ENCODE peak calls at places on chromosome 6, in four cellular contexts. One of them, this sample, is unnamed. For H3K36me3 and H3K4me1, the result is how much of the 10 kb centered on the place peaks cover.

GRCh38 chr6:71349395-71349794 is 60.8 kb downstream of the OGFRL1 start:
- DNase-seq in adipocyte: peak
- DNase-seq in right lobe of liver: no peak
- DNase-seq in psoas muscle: no peak
- DNase-seq in this sample: no peak

GRCh38 chr6:52317841-52318581 is 33.5 kb upstream of the MCM3 start:
- DNase-seq in adipocyte: peak
- DNase-seq in right lobe of liver: no peak
- DNase-seq in psoas muscle: no peak
- DNase-seq in this sample: no peak

GRCh38 chr6:133017581-133017980 is 203.2 kb downstream of the RPS12 start:
- DNase-seq in adipocyte: peak
- DNase-seq in right lobe of liver: no peak
- DNase-seq in psoas muscle: no peak
- DNase-seq in this sample: no peak

GRCh38 chr6:83308833-83309232 is 115.7 kb downstream of the RWDD2A start:
- DNase-seq in adipocyte: no peak
- DNase-seq in right lobe of liver: no peak
- DNase-seq in psoas muscle: no peak
- DNase-seq in this sample: no peak

GRCh38 chr6:89299451-89299850 is 15.6 kb downstream of the GABRR2 start:
- DNase-seq in adipocyte: no peak
- DNase-seq in right lobe of liver: no peak
- DNase-seq in psoas muscle: no peak
- DNase-seq in this sample: no peak

GRCh38 chr6:37048851-37049734 is 43.6 kb downstream of the FGD2 start:
- DNase-seq in adipocyte: peak
- DNase-seq in right lobe of liver: peak
- DNase-seq in psoas muscle: peak
- DNase-seq in this sample: no peak

GRCh38 chr6:19327246-19327645 is 509.9 kb upstream of the ID4 start:
- DNase-seq in adipocyte: peak
- DNase-seq in right lobe of liver: no peak
- DNase-seq in psoas muscle: no peak
- DNase-seq in this sample: no peak

GRCh38 chr6:131029661-131030297 is 33.3 kb downstream of the EPB41L2 start:
- DNase-seq in adipocyte: peak
- DNase-seq in right lobe of liver: no peak
- DNase-seq in psoas muscle: no peak
- DNase-seq in this sample: no peak

GRCh38 chr6:52124126-52125121 is 37.0 kb upstream of the PKHD1 start:
- DNase-seq in adipocyte: no peak
- DNase-seq in right lobe of liver: no peak
- DNase-seq in psoas muscle: no peak
- DNase-seq in this sample: no peak

GRCh38 chr6:99810295-99810694 is 183.7 kb downstream of the MCHR2 start:
- DNase-seq in adipocyte: no peak
- DNase-seq in right lobe of liver: no peak
- DNase-seq in psoas muscle: no peak
- DNase-seq in this sample: no peak

GRCh38 chr6:149033454-149034241 is 283.9 kb upstream of the TAB2 start:
- DNase-seq in adipocyte: no peak
- DNase-seq in right lobe of liver: no peak
- DNase-seq in psoas muscle: no peak
- DNase-seq in this sample: no peak

GRCh38 chr6:29806387-29806786 is 21.2 kb upstream of the HLA-G start:
- DNase-seq in adipocyte: no peak
- DNase-seq in right lobe of liver: no peak
- DNase-seq in psoas muscle: no peak
- DNase-seq in this sample: no peak

GRCh38 chr6:43070028-43070632 is 6.0 kb upstream of the PTK7 start:
- DNase-seq in adipocyte: peak
- DNase-seq in right lobe of liver: no peak
- DNase-seq in psoas muscle: no peak
- DNase-seq in this sample: no peak

GRCh38 chr6:3294921-3295871 is 36.4 kb downstream of the PSMG4 start:
- DNase-seq in adipocyte: no peak
- DNase-seq in right lobe of liver: peak
- DNase-seq in psoas muscle: peak
- DNase-seq in this sample: peak

GRCh38 chr6:40336296-40336695 is 250.9 kb downstream of the LRFN2 start:
- DNase-seq in adipocyte: no peak
- DNase-seq in right lobe of liver: no peak
- DNase-seq in psoas muscle: no peak
- DNase-seq in this sample: no peak

GRCh38 chr6:145086197-145086596 is 649.1 kb downstream of the EPM2A start:
- DNase-seq in adipocyte: peak
- DNase-seq in right lobe of liver: no peak
- DNase-seq in psoas muscle: no peak
- DNase-seq in this sample: no peak

GRCh38 chr6:27448456-27448855 is 24.4 kb downstream of the ZNF184 start:
- DNase-seq in adipocyte: no peak
- DNase-seq in right lobe of liver: no peak
- DNase-seq in psoas muscle: no peak
- DNase-seq in this sample: no peak

GRCh38 chr6:44727651-44728630 is 340.4 kb downstream of the CDC5L start:
- DNase-seq in adipocyte: no peak
- DNase-seq in right lobe of liver: no peak
- DNase-seq in psoas muscle: no peak
- DNase-seq in this sample: no peak

GRCh38 chr6:73710470-73710869 is 14.5 kb downstream of the CD109 start:
- DNase-seq in adipocyte: no peak
- DNase-seq in right lobe of liver: no peak
- DNase-seq in psoas muscle: no peak
- DNase-seq in this sample: no peak

GRCh38 chr6:183668-184067 is 108.6 kb upstream of the DUSP22 start:
- DNase-seq in adipocyte: no peak
- DNase-seq in right lobe of liver: no peak
- DNase-seq in psoas muscle: no peak
- DNase-seq in this sample: no peak

GRCh38 chr6:17358515-17358914 is 34.9 kb upstream of the CAP2 start:
- DNase-seq in adipocyte: no peak
- DNase-seq in right lobe of liver: no peak
- DNase-seq in psoas muscle: no peak
- DNase-seq in this sample: no peak

GRCh38 chr6:135941275-135941674 is 89.8 kb downstream of the PDE7B start:
- DNase-seq in adipocyte: peak
- DNase-seq in right lobe of liver: no peak
- DNase-seq in psoas muscle: no peak
- DNase-seq in this sample: no peak

GRCh38 chr6:127462391-127462790 is 3.2 kb upstream of the KIAA0408 start:
- DNase-seq in adipocyte: no peak
- DNase-seq in right lobe of liver: no peak
- DNase-seq in psoas muscle: no peak
- DNase-seq in this sample: no peak

GRCh38 chr6:125904871-125905270 is 51.7 kb upstream of the HINT3 start:
- DNase-seq in adipocyte: no peak
- DNase-seq in right lobe of liver: no peak
- DNase-seq in psoas muscle: no peak
- DNase-seq in this sample: no peak

GRCh38 chr6:33197431-33198048 is 2.9 kb downstream of the RXRB start:
- DNase-seq in adipocyte: peak
- DNase-seq in right lobe of liver: no peak
- DNase-seq in psoas muscle: no peak
- DNase-seq in this sample: peak
- H3K36me3 ChIP-seq in adipocyte: under half
- H3K36me3 ChIP-seq in right lobe of liver: under half
- H3K36me3 ChIP-seq in psoas muscle: half or more
- H3K36me3 ChIP-seq in this sample: under half

DNA sequence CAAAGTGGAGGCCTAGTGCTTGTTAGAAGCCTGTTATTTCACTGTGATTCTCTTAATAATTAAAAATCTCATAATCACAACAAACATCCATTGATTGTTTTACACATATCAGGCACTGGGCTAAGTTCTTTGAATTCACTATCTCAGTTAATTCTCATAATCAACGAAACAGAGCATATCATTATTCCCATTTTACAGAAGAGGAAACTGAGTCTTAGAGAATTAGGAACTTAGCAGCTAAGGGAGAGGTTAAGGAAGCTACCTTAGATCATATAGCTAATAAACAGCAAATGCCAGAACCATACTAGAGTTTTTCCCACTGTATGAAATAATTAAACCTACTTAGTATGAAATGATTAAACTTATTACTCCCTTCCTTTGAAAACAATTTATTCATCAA is 7.0 kb downstream of the HMGN3 start:
- DNase-seq in adipocyte: no peak
- DNase-seq in right lobe of liver: no peak
- DNase-seq in psoas muscle: no peak
- DNase-seq in this sample: no peak
- H3K4me1 ChIP-seq in adipocyte: under half
- H3K4me1 ChIP-seq in right lobe of liver: under half
- H3K4me1 ChIP-seq in psoas muscle: under half
- H3K4me1 ChIP-seq in this sample: under half

GRCh38 chr6:113713665-113714064 is 143.5 kb upstream of the MARCKS start:
- DNase-seq in adipocyte: no peak
- DNase-seq in right lobe of liver: no peak
- DNase-seq in psoas muscle: no peak
- DNase-seq in this sample: no peak
- H3K36me3 ChIP-seq in adipocyte: under half
- H3K36me3 ChIP-seq in right lobe of liver: under half
- H3K36me3 ChIP-seq in psoas muscle: under half
- H3K36me3 ChIP-seq in this sample: under half

GRCh38 chr6:87164506-87164905 is 9.1 kb downstream of the ZNF292 start:
- DNase-seq in adipocyte: no peak
- DNase-seq in right lobe of liver: no peak
- DNase-seq in psoas muscle: no peak
- DNase-seq in this sample: no peak

GRCh38 chr6:87155920-87156600 is 695 bp downstream of the ZNF292 start:
- DNase-seq in adipocyte: peak
- DNase-seq in right lobe of liver: peak
- DNase-seq in psoas muscle: peak
- DNase-seq in this sample: peak

GRCh38 chr6:87165169-87165568 is 9.8 kb downstream of the ZNF292 start:
- DNase-seq in adipocyte: no peak
- DNase-seq in right lobe of liver: no peak
- DNase-seq in psoas muscle: no peak
- DNase-seq in this sample: no peak

GRCh38 chr6:87164004-87164403 is 8.6 kb downstream of the ZNF292 start:
- DNase-seq in adipocyte: peak
- DNase-seq in right lobe of liver: no peak
- DNase-seq in psoas muscle: no peak
- DNase-seq in this sample: no peak

DNA sequence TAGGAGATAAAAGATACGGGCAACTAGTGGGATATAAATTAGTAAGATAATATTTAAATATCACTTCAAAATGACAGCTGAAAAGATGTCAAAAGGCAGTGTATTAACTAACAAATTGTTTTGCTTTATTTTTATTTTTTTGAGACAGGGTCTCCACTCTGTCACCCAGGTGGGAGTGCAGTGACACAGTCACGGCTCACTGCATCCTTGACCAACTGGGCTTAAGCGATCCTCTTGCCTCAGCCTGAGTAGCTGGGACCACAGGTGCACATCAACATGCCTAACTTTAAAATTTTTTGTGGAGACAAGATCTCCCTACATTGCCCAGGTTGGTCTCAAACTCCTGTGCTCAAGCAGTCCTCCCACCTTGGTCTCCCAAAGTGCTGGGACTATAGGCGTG is 5.9 kb downstream of the ZNF292 start:
- DNase-seq in adipocyte: no peak
- DNase-seq in right lobe of liver: no peak
- DNase-seq in psoas muscle: no peak
- DNase-seq in this sample: no peak
- H3K4me1 ChIP-seq in adipocyte: under half
- H3K4me1 ChIP-seq in right lobe of liver: under half
- H3K4me1 ChIP-seq in psoas muscle: under half
- H3K4me1 ChIP-seq in this sample: under half

DNA sequence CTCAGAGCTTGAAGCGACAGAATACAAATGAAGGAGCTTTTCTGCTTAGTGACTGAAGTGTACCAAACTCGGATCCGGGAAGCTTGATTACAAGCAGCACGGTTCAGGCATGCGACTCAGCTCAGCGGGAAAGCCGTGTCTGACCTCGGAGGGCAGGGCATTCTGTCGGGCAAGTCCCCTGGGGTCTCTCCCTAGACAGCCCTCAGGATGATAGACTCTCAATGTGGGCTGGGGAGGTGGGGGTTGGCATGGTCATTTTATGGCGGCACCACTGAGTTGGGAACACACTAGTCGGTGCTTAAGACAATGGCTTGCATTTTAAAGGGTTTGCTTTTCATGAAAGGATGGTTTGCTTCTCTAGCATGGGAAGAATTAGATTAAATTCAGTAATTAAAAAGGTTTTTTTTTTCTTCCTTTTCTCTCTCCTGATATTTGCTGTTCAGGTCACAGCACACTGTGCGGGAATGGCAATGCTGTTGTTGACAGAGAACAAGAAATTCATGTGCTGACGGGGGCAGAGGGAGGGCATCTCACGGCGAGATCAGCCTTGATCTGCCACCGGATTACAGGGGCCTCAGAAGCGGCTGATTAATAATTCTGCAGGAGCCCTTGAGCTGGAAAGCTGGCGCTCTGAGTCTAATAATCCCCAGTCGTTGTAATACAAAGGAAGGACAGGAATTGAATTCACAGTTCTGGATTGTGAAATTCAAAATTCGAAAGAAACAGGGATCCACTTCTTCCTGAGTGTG is 80.7 kb upstream of the TRAF3IP2 start:
- DNase-seq in adipocyte: no peak
- DNase-seq in right lobe of liver: peak
- DNase-seq in psoas muscle: no peak
- DNase-seq in this sample: no peak
- H3K36me3 ChIP-seq in adipocyte: half or more
- H3K36me3 ChIP-seq in right lobe of liver: under half
- H3K36me3 ChIP-seq in psoas muscle: under half
- H3K36me3 ChIP-seq in this sample: under half

GRCh38 chr6:33427585-33428218 is 7.8 kb downstream of the SYNGAP1 start:
- DNase-seq in adipocyte: peak
- DNase-seq in right lobe of liver: peak
- DNase-seq in psoas muscle: peak
- DNase-seq in this sample: peak
- H3K4me1 ChIP-seq in adipocyte: under half
- H3K4me1 ChIP-seq in right lobe of liver: under half
- H3K4me1 ChIP-seq in psoas muscle: under half
- H3K4me1 ChIP-seq in this sample: half or more

This sample was measured in upper lobe of right lung.